ENCODE peak calls at places on chromosomes 13 and 19, in nine cellular contexts. H is HTR-8/SVneo; U is GM23248; P is SHP77; T is EL; Y is MCF 10A; M is HT-29; B is activated CD4-positive, alpha-beta T cell treated with anti-CD3 and anti-CD28 coated beads, Interleukin-2, amount 50 U/mL, for 24 hours; D is naive thymus-derived CD8-positive, alpha-beta T cell. E is an unnamed sample.

GRCh38 chr13:80242728-80243427 is 98.0 kb downstream of the SPRY2 start:
- DNase-seq in H (no peak), U (no peak), P (no peak), T (no peak), Y (no peak), M (no peak), B (no peak), D (no peak), E (peak)

GRCh38 chr19:16462757-16463250 is 9.0 kb downstream of the EPS15L1 start:
- DNase-seq in H (no peak), U (peak), P (no peak), T (peak), Y (peak), M (peak), B (no peak), D (no peak), E (no peak)

GRCh38 chr13:65309906-65310305 is 1920.2 kb downstream of the PCDH9 start:
- DNase-seq in H (no peak), U (no peak), P (no peak), T (no peak), Y (no peak), M (no peak), B (no peak), D (no peak), E (no peak)

GRCh38 chr13:106796280-106797047 is 228.5 kb upstream of the ARGLU1 start:
- DNase-seq in H (no peak), U (no peak), P (no peak), T (no peak), Y (no peak), M (no peak), B (no peak), D (no peak), E (no peak)

GRCh38 chr13:100459747-100460146 is 128.8 kb downstream of the GGACT start:
- DNase-seq in H (no peak), U (no peak), P (no peak), T (no peak), Y (no peak), M (no peak), B (no peak), D (no peak), E (no peak)

GRCh38 chr13:34863360-34864135 is 78.5 kb upstream of the NBEA start:
- DNase-seq in H (peak), U (peak), P (peak), T (peak), Y (peak), M (peak), B (no peak), D (no peak), E (peak)

GRCh38 chr13:111324736-111325135 is 4.3 kb downstream of the TEX29 start:
- DNase-seq in H (no peak), U (no peak), P (no peak), T (no peak), Y (no peak), M (no peak), B (no peak), D (no peak), E (no peak)

GRCh38 chr13:37403776-37404497 is 194.6 kb downstream of the POSTN start:
- DNase-seq in H (no peak), U (peak), P (no peak), T (peak), Y (no peak), M (no peak), B (no peak), D (no peak), E (peak)

GRCh38 chr13:76764916-76765315 is 121.3 kb downstream of the KCTD12 start:
- DNase-seq in H (no peak), U (no peak), P (no peak), T (no peak), Y (no peak), M (no peak), B (no peak), D (no peak), E (no peak)

GRCh38 chr19:51884713-51885112 is 3.0 kb downstream of the ZNF577 start:
- DNase-seq in H (no peak), U (no peak), P (no peak), T (no peak), Y (no peak), M (no peak), B (no peak), D (no peak), E (no peak)

E was measured in adipocyte.